ENCODE peak calls at places on chromosome 3, in six cellular contexts. One of them, this sample, is unnamed.

GRCh38 chr3:99720985-99721632 is 82.7 kb downstream of the COL8A1 start:
- ATAC-seq in A549: no peak
- ATAC-seq in K562: no peak
- ATAC-seq in GM12878: no peak
- ATAC-seq in HepG2: no peak
- ATAC-seq in upper lobe of left lung: no peak
- ATAC-seq in this sample: no peak

GRCh38 chr3:127815641-127816605 is 6.4 kb downstream of the MGLL start:
- ATAC-seq in K562: no peak
- ATAC-seq in GM12878: no peak
- ATAC-seq in A549: no peak
- ATAC-seq in HepG2: no peak
- ATAC-seq in upper lobe of left lung: peak
- ATAC-seq in this sample: no peak

GRCh38 chr3:158419820-158420653 is 151.0 kb upstream of the MLF1 start:
- ATAC-seq in K562: no peak
- ATAC-seq in GM12878: peak
- ATAC-seq in A549: no peak
- ATAC-seq in upper lobe of left lung: no peak
- ATAC-seq in HepG2: no peak
- ATAC-seq in this sample: no peak

GRCh38 chr3:127289646-127290575 is 2.1 kb upstream of the PRR20G start:
- ATAC-seq in K562: no peak
- ATAC-seq in HepG2: no peak
- ATAC-seq in upper lobe of left lung: no peak
- ATAC-seq in A549: no peak
- ATAC-seq in GM12878: no peak
- ATAC-seq in this sample: no peak

GRCh38 chr3:115758076-115758763 is 134.9 kb downstream of the GAP43 start:
- ATAC-seq in K562: no peak
- ATAC-seq in upper lobe of left lung: no peak
- ATAC-seq in HepG2: peak
- ATAC-seq in GM12878: no peak
- ATAC-seq in A549: no peak
- ATAC-seq in this sample: no peak

GRCh38 chr3:63877737-63878393 is 14.2 kb downstream of the ATXN7 start:
- ATAC-seq in upper lobe of left lung: no peak
- ATAC-seq in A549: no peak
- ATAC-seq in GM12878: no peak
- ATAC-seq in K562: no peak
- ATAC-seq in HepG2: no peak
- ATAC-seq in this sample: no peak

GRCh38 chr3:101224739-101225138 is 95.6 kb downstream of the IMPG2 start:
- ATAC-seq in HepG2: no peak
- ATAC-seq in upper lobe of left lung: no peak
- ATAC-seq in A549: no peak
- ATAC-seq in K562: no peak
- ATAC-seq in GM12878: no peak
- ATAC-seq in this sample: no peak

GRCh38 chr3:54222318-54222717 is 100.0 kb downstream of the CACNA2D3 start:
- ATAC-seq in GM12878: no peak
- ATAC-seq in A549: peak
- ATAC-seq in upper lobe of left lung: no peak
- ATAC-seq in HepG2: no peak
- ATAC-seq in K562: no peak
- ATAC-seq in this sample: no peak

GRCh38 chr3:31170932-31171670 is 276.6 kb upstream of the GADL1 start:
- ATAC-seq in K562: no peak
- ATAC-seq in A549: peak
- ATAC-seq in GM12878: no peak
- ATAC-seq in HepG2: no peak
- ATAC-seq in upper lobe of left lung: peak
- ATAC-seq in this sample: no peak

GRCh38 chr3:32865364-32865763 is 47.6 kb downstream of the TRIM71 start:
- ATAC-seq in K562: peak
- ATAC-seq in GM12878: no peak
- ATAC-seq in A549: no peak
- ATAC-seq in HepG2: peak
- ATAC-seq in upper lobe of left lung: no peak
- ATAC-seq in this sample: no peak

GRCh38 chr3:128257632-128258031 is 104.4 kb downstream of the EEFSEC start:
- ATAC-seq in HepG2: no peak
- ATAC-seq in GM12878: no peak
- ATAC-seq in K562: no peak
- ATAC-seq in upper lobe of left lung: no peak
- ATAC-seq in A549: no peak
- ATAC-seq in this sample: no peak

GRCh38 chr3:112127522-112128494 is 5.2 kb downstream of the GCSAM start:
- ATAC-seq in GM12878: peak
- ATAC-seq in upper lobe of left lung: no peak
- ATAC-seq in K562: no peak
- ATAC-seq in HepG2: no peak
- ATAC-seq in A549: no peak
- ATAC-seq in this sample: no peak

GRCh38 chr3:57616233-57616632 is 19.1 kb upstream of the ARF4 start:
- ATAC-seq in upper lobe of left lung: no peak
- ATAC-seq in A549: no peak
- ATAC-seq in GM12878: no peak
- ATAC-seq in HepG2: no peak
- ATAC-seq in K562: no peak
- ATAC-seq in this sample: no peak

GRCh38 chr3:171415070-171415469 is 45.1 kb downstream of the TNIK start:
- ATAC-seq in GM12878: no peak
- ATAC-seq in A549: no peak
- ATAC-seq in HepG2: no peak
- ATAC-seq in K562: peak
- ATAC-seq in upper lobe of left lung: peak
- ATAC-seq in this sample: no peak

GRCh38 chr3:17894434-17895060 is 152.1 kb upstream of the TBC1D5 start:
- ATAC-seq in HepG2: peak
- ATAC-seq in A549: peak
- ATAC-seq in upper lobe of left lung: peak
- ATAC-seq in K562: peak
- ATAC-seq in GM12878: peak
- ATAC-seq in this sample: no peak

GRCh38 chr3:191695815-191696153 is 234.8 kb downstream of the PYDC2 start:
- ATAC-seq in HepG2: no peak
- ATAC-seq in upper lobe of left lung: no peak
- ATAC-seq in K562: no peak
- ATAC-seq in GM12878: no peak
- ATAC-seq in A549: no peak
- ATAC-seq in this sample: no peak

GRCh38 chr3:69033470-69033869 is 18.7 kb downstream of the TMF1 start:
- ATAC-seq in A549: no peak
- ATAC-seq in HepG2: no peak
- ATAC-seq in GM12878: no peak
- ATAC-seq in upper lobe of left lung: no peak
- ATAC-seq in K562: no peak
- ATAC-seq in this sample: no peak

GRCh38 chr3:95350066-95350465 is 1287.2 kb downstream of the NSUN3 start:
- ATAC-seq in K562: no peak
- ATAC-seq in A549: no peak
- ATAC-seq in GM12878: no peak
- ATAC-seq in upper lobe of left lung: peak
- ATAC-seq in HepG2: no peak
- ATAC-seq in this sample: no peak

GRCh38 chr3:64792458-64792857 is 104.7 kb upstream of the ADAMTS9 start:
- ATAC-seq in GM12878: no peak
- ATAC-seq in upper lobe of left lung: no peak
- ATAC-seq in HepG2: no peak
- ATAC-seq in K562: no peak
- ATAC-seq in A549: no peak
- ATAC-seq in this sample: no peak

GRCh38 chr3:37163262-37164020 is 10.9 kb downstream of the LRRFIP2 start:
- ATAC-seq in upper lobe of left lung: no peak
- ATAC-seq in K562: peak
- ATAC-seq in A549: peak
- ATAC-seq in GM12878: peak
- ATAC-seq in HepG2: no peak
- ATAC-seq in this sample: no peak

GRCh38 chr3:168117853-168118313 is 22.2 kb upstream of the GOLIM4 start:
- ATAC-seq in A549: no peak
- ATAC-seq in upper lobe of left lung: peak
- ATAC-seq in GM12878: peak
- ATAC-seq in HepG2: peak
- ATAC-seq in K562: peak
- ATAC-seq in this sample: no peak

GRCh38 chr3:15261274-15261673 is 55.2 kb downstream of the CAPN7 start:
- ATAC-seq in A549: peak
- ATAC-seq in HepG2: peak
- ATAC-seq in upper lobe of left lung: no peak
- ATAC-seq in GM12878: no peak
- ATAC-seq in K562: no peak
- ATAC-seq in this sample: no peak

GRCh38 chr3:167657684-167658225 is 4.0 kb upstream of the WDR49 start:
- ATAC-seq in HepG2: no peak
- ATAC-seq in A549: no peak
- ATAC-seq in GM12878: no peak
- ATAC-seq in upper lobe of left lung: no peak
- ATAC-seq in K562: no peak
- ATAC-seq in this sample: no peak

GRCh38 chr3:76222115-76222652 is 436.8 kb upstream of the ZNF717 start:
- ATAC-seq in HepG2: no peak
- ATAC-seq in upper lobe of left lung: no peak
- ATAC-seq in K562: no peak
- ATAC-seq in A549: no peak
- ATAC-seq in GM12878: no peak
- ATAC-seq in this sample: no peak

GRCh38 chr3:3881050-3881449 is 81.8 kb downstream of the LRRN1 start:
- ATAC-seq in GM12878: no peak
- ATAC-seq in A549: no peak
- ATAC-seq in HepG2: no peak
- ATAC-seq in upper lobe of left lung: no peak
- ATAC-seq in K562: no peak
- ATAC-seq in this sample: no peak

GRCh38 chr3:165748094-165748493 is 89.1 kb downstream of the BCHE start:
- ATAC-seq in GM12878: no peak
- ATAC-seq in upper lobe of left lung: no peak
- ATAC-seq in A549: no peak
- ATAC-seq in K562: no peak
- ATAC-seq in HepG2: no peak
- ATAC-seq in this sample: peak

GRCh38 chr3:154954750-154955149 is 125.4 kb upstream of the MME start:
- ATAC-seq in K562: peak
- ATAC-seq in HepG2: no peak
- ATAC-seq in GM12878: peak
- ATAC-seq in upper lobe of left lung: no peak
- ATAC-seq in A549: peak
- ATAC-seq in this sample: no peak

DNA sequence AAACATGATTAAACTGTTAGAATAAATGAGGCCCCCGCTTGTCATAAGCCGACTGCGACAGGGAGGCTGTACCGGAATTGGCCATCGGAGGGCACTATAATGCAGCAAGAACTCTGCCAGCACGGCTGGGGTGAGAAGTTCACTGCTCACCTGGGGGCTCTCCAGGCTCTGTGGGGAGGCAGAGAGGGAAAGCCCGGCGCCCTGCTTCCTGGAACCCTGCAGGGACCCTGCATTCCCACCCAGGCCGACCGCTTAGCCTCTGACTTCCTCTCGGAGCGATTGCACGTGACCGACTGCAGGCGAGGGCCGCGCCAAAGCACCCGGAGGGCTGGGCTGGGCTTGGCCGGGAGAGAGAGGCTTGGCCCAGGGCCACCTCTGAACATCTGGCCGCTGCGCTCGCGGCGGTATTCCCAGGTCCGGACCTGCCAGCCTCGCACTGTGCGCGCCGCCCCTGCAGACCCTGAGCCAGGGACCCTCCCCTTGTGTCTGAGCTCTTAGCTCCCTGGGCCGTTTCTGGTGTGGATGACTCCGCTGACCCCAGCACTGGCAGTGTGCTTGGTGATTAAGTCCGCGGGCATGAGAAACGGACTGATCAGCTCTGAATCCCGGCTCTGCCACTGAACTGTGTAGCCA is 26.2 kb downstream of the DRD3 start:
- ATAC-seq in A549: peak
- ATAC-seq in HepG2: peak
- ATAC-seq in upper lobe of left lung: peak
- ATAC-seq in K562: peak
- ATAC-seq in GM12878: peak
- ATAC-seq in this sample: peak
- TF ChIP-seq EP300 in A549: no peak
- TF ChIP-seq EP300 in HepG2: no peak
- TF ChIP-seq EP300 in upper lobe of left lung: no peak
- TF ChIP-seq EP300 in K562: no peak
- TF ChIP-seq EP300 in GM12878: no peak
- TF ChIP-seq EP300 in this sample: no peak

GRCh38 chr3:139319428-139320402 is 24.1 kb upstream of the MRPS22 start:
- ATAC-seq in HepG2: peak
- ATAC-seq in K562: peak
- ATAC-seq in A549: peak
- ATAC-seq in GM12878: peak
- ATAC-seq in upper lobe of left lung: no peak
- ATAC-seq in this sample: no peak
- TF ChIP-seq CTCF in HepG2: peak
- TF ChIP-seq CTCF in K562: peak
- TF ChIP-seq CTCF in A549: no peak
- TF ChIP-seq CTCF in GM12878: peak
- TF ChIP-seq CTCF in upper lobe of left lung: no peak
- TF ChIP-seq CTCF in this sample: no peak

GRCh38 chr3:140078343-140078742 is 143.4 kb downstream of the CLSTN2 start:
- ATAC-seq in GM12878: no peak
- ATAC-seq in upper lobe of left lung: no peak
- ATAC-seq in A549: no peak
- ATAC-seq in K562: no peak
- ATAC-seq in HepG2: no peak
- ATAC-seq in this sample: no peak
- TF ChIP-seq EP300 in GM12878: no peak
- TF ChIP-seq EP300 in upper lobe of left lung: no peak
- TF ChIP-seq EP300 in A549: no peak
- TF ChIP-seq EP300 in K562: no peak
- TF ChIP-seq EP300 in HepG2: no peak
- TF ChIP-seq EP300 in this sample: no peak

GRCh38 chr3:193605876-193606275 is 12.9 kb downstream of the OPA1 start:
- ATAC-seq in A549: peak
- ATAC-seq in GM12878: peak
- ATAC-seq in HepG2: peak
- ATAC-seq in K562: peak
- ATAC-seq in upper lobe of left lung: peak
- ATAC-seq in this sample: no peak
- TF ChIP-seq CTCF in A549: peak
- TF ChIP-seq CTCF in GM12878: peak
- TF ChIP-seq CTCF in HepG2: peak
- TF ChIP-seq CTCF in K562: peak
- TF ChIP-seq CTCF in upper lobe of left lung: peak
- TF ChIP-seq CTCF in this sample: peak

DNA sequence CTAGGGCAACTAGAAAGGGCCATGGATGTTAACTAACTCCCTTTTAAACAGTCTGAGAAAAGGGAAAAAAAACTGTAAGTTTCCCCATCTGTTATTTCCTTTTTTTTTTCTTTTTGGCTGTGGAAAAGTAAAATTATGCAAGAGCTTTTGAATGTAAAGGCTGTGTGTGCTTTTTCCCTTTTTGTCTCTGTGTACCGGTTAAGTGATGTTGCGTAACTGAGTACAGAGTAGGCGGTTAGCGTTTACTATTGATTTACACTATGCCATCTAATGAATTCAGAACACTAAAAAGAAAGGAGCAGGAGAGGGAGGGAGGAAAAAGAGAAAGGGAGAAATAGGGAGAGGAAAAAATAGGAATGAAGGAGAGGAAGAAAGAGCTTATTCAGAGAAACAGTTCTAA is 403.6 kb downstream of the TIGIT start:
- ATAC-seq in K562: no peak
- ATAC-seq in HepG2: no peak
- ATAC-seq in A549: no peak
- ATAC-seq in GM12878: no peak
- ATAC-seq in upper lobe of left lung: no peak
- ATAC-seq in this sample: no peak
- TF ChIP-seq EP300 in K562: no peak
- TF ChIP-seq EP300 in HepG2: peak
- TF ChIP-seq EP300 in A549: no peak
- TF ChIP-seq EP300 in GM12878: no peak
- TF ChIP-seq EP300 in upper lobe of left lung: no peak
- TF ChIP-seq EP300 in this sample: no peak